ENCODE peak calls at places on chromosomes 7 and 10, in seven cellular contexts. A is DMS153; I is iPS-NIHi11; X is sciatic nerve; R is substantia nigra; D is adipocyte; S is activated T-cell treated with anti-CD3 and anti-CD28 coated beads, Interleukin-2, amount 50 U/mL, for 24 hours. O is an unnamed sample.

GRCh38 chr10:92756233-92757065 is 66.7 kb downstream of the HHEX start:
- DNase-seq in A (peak), I (no peak), X (no peak), R (no peak), D (no peak), S (no peak), O (no peak)

GRCh38 chr10:49834201-49834600 is 72.1 kb upstream of the OGDHL start:
- DNase-seq in A (no peak), I (no peak), X (no peak), R (no peak), D (no peak), S (no peak), O (no peak)

GRCh38 chr10:34764347-34764991 is 50.6 kb downstream of the PARD3 start:
- DNase-seq in A (peak), I (no peak), X (no peak), R (no peak), D (no peak), S (no peak), O (no peak)

GRCh38 chr10:122931088-122931958 is 20.9 kb downstream of the FAM24A start:
- DNase-seq in A (no peak), I (no peak), X (no peak), R (no peak), D (no peak), S (no peak), O (no peak)

GRCh38 chr7:83271212-83272099 is 108.8 kb upstream of the PCLO start:
- DNase-seq in A (peak), I (peak), X (no peak), R (no peak), D (peak), S (no peak), O (no peak)

GRCh38 chr7:158033196-158033595 is 554.4 kb downstream of the PTPRN2 start:
- DNase-seq in A (no peak), I (no peak), X (peak), R (no peak), D (no peak), S (no peak), O (no peak)

GRCh38 chr10:12358863-12359647 is 9.7 kb downstream of the CAMK1D start:
- DNase-seq in A (no peak), I (no peak), X (no peak), R (no peak), D (no peak), S (no peak), O (no peak)

GRCh38 chr10:112985701-112986510 is 35.9 kb downstream of the TCF7L2 start:
- DNase-seq in A (no peak), I (no peak), X (no peak), R (no peak), D (peak), S (no peak), O (no peak)

GRCh38 chr7:43303740-43304241 is 191.3 kb downstream of the HECW1 start:
- DNase-seq in A (no peak), I (no peak), X (no peak), R (no peak), D (no peak), S (peak), O (peak)

GRCh38 chr10:46048152-46048551 is 2.1 kb upstream of the MSMB start:
- DNase-seq in A (no peak), I (peak), X (no peak), R (no peak), D (no peak), S (no peak), O (no peak)

GRCh38 chr10:112340601-112341000 is 33.3 kb upstream of the ACSL5 start:
- DNase-seq in A (no peak), I (no peak), X (no peak), R (no peak), D (no peak), S (no peak), O (no peak)

GRCh38 chr10:132391372-132392020 is 5.5 kb upstream of the PWWP2B start:
- DNase-seq in A (no peak), I (no peak), X (peak), R (no peak), D (no peak), S (no peak), O (no peak)

GRCh38 chr7:16594061-16594460 is 51.5 kb downstream of the ANKMY2 start:
- DNase-seq in A (no peak), I (no peak), X (no peak), R (no peak), D (peak), S (no peak), O (no peak)

GRCh38 chr7:140873473-140873872 is 51.3 kb downstream of the BRAF start:
- DNase-seq in A (no peak), I (no peak), X (no peak), R (no peak), D (no peak), S (no peak), O (no peak)

GRCh38 chr7:97835296-97836138 is 36.7 kb downstream of the ASNS start:
- DNase-seq in A (peak), I (peak), X (peak), R (peak), D (peak), S (peak), O (peak)

GRCh38 chr7:666454-667292 is 59.8 kb upstream of the DNAAF5 start:
- DNase-seq in A (no peak), I (no peak), X (peak), R (no peak), D (no peak), S (no peak), O (no peak)

GRCh38 chr7:100483101-100483727 is 513 bp upstream of the NYAP1 start:
- DNase-seq in A (no peak), I (peak), X (peak), R (peak), D (peak), S (peak), O (peak)

GRCh38 chr10:117348236-117348635 is 27.0 kb downstream of the PDZD8 start:
- DNase-seq in A (no peak), I (no peak), X (no peak), R (no peak), D (no peak), S (no peak), O (no peak)

GRCh38 chr10:58921366-58921947 is 255.0 kb upstream of the PHYHIPL start:
- DNase-seq in A (no peak), I (no peak), X (no peak), R (no peak), D (no peak), S (no peak), O (no peak)

GRCh38 chr10:132665946-132666732 is 119.8 kb downstream of the NKX6-2 start:
- DNase-seq in A (no peak), I (no peak), X (no peak), R (no peak), D (peak), S (no peak), O (no peak)

GRCh38 chr10:98383869-98384268 is 31.1 kb downstream of the PYROXD2 start:
- DNase-seq in A (no peak), I (no peak), X (no peak), R (no peak), D (no peak), S (no peak), O (no peak)

GRCh38 chr7:40167291-40167690 is 32.5 kb downstream of the SUGCT start:
- DNase-seq in A (no peak), I (no peak), X (no peak), R (no peak), D (no peak), S (no peak), O (no peak)

GRCh38 chr7:87709258-87709657 is 81.1 kb downstream of the RUNDC3B start:
- DNase-seq in A (no peak), I (peak), X (no peak), R (no peak), D (no peak), S (no peak), O (no peak)

GRCh38 chr7:137667633-137668387 is 179.0 kb downstream of the DGKI start:
- DNase-seq in A (no peak), I (no peak), X (no peak), R (no peak), D (peak), S (no peak), O (no peak)

GRCh38 chr7:9939171-9939570 is 1034.5 kb upstream of the PHF14 start:
- DNase-seq in A (no peak), I (no peak), X (no peak), R (no peak), D (no peak), S (no peak), O (no peak)

GRCh38 chr10:94351089-94351488 is 11.7 kb downstream of the NOC3L start:
- DNase-seq in A (no peak), I (no peak), X (no peak), R (no peak), D (no peak), S (no peak), O (no peak)

GRCh38 chr7:74203157-74203556 is 6.6 kb upstream of the LAT2 start:
- DNase-seq in A (no peak), I (no peak), X (no peak), R (no peak), D (peak), S (no peak), O (no peak)

GRCh38 chr10:128419466-128420019 is 293.3 kb upstream of the MKI67 start:
- DNase-seq in A (no peak), I (no peak), X (no peak), R (no peak), D (no peak), S (no peak), O (no peak)

GRCh38 chr7:158374586-158374985 is 213.0 kb downstream of the PTPRN2 start:
- DNase-seq in A (no peak), I (no peak), X (no peak), R (no peak), D (no peak), S (no peak), O (no peak)

GRCh38 chr10:123974406-123974805 is 82.8 kb upstream of the CPXM2 start:
- DNase-seq in A (no peak), I (peak), X (no peak), R (no peak), D (no peak), S (no peak), O (no peak)